ENCODE peak calls at places on chromosomes 3 and 15, in ten cellular contexts. E, I, Z, R, C, B, W, F, Q and P are unnamed samples.

GRCh38 chr15:98684441-98684840 is 36.1 kb downstream of the IGF1R start:
- DNase-seq in E (no peak), I (no peak), Z (peak), R (peak), C (no peak), B (peak), W (peak), F (no peak), Q (no peak), P (no peak)

GRCh38 chr3:126921425-126921824 is 61.5 kb upstream of the PLXNA1 start:
- DNase-seq in E (no peak), I (no peak), Z (no peak), R (no peak), C (no peak), B (no peak), W (no peak), F (no peak), Q (no peak), P (no peak)

GRCh38 chr3:87873136-87873535 is 185.7 kb downstream of the CGGBP1 start:
- DNase-seq in E (no peak), I (no peak), Z (no peak), R (peak), C (no peak), B (peak), W (no peak), F (no peak), Q (no peak), P (no peak)

GRCh38 chr3:58531956-58532355 is 5.0 kb downstream of the ACOX2 start:
- DNase-seq in E (no peak), I (peak), Z (peak), R (peak), C (no peak), B (no peak), W (no peak), F (no peak), Q (no peak), P (no peak)

GRCh38 chr15:61099030-61099800 is 129.9 kb downstream of the RORA start:
- DNase-seq in E (no peak), I (no peak), Z (no peak), R (peak), C (no peak), B (no peak), W (no peak), F (no peak), Q (no peak), P (no peak)

GRCh38 chr3:42739401-42740158 is 33.5 kb downstream of the CCDC13 start:
- DNase-seq in E (peak), I (no peak), Z (no peak), R (no peak), C (no peak), B (no peak), W (no peak), F (peak), Q (no peak), P (no peak)

GRCh38 chr3:182364323-182364722 is 429.0 kb upstream of the ATP11B start:
- DNase-seq in E (no peak), I (no peak), Z (no peak), R (no peak), C (no peak), B (no peak), W (no peak), F (no peak), Q (no peak), P (no peak)

GRCh38 chr3:173004681-173005080 is 136.4 kb downstream of the SPATA16 start:
- DNase-seq in E (no peak), I (no peak), Z (no peak), R (no peak), C (no peak), B (no peak), W (no peak), F (no peak), Q (no peak), P (no peak)

GRCh38 chr3:98259707-98260106 is 4.3 kb upstream of the OR5H6 start:
- DNase-seq in E (no peak), I (no peak), Z (no peak), R (peak), C (no peak), B (no peak), W (no peak), F (no peak), Q (no peak), P (no peak)

GRCh38 chr3:172987268-172987667 is 153.8 kb downstream of the SPATA16 start:
- DNase-seq in E (no peak), I (no peak), Z (peak), R (peak), C (no peak), B (no peak), W (no peak), F (no peak), Q (no peak), P (no peak)

GRCh38 chr3:101574388-101575156 is 592 bp downstream of the PCNP start:
- DNase-seq in E (peak), I (no peak), Z (no peak), R (peak), C (no peak), B (peak), W (peak), F (peak), Q (peak), P (no peak)

GRCh38 chr3:125055913-125056705 is at the start of gene HEG1:
- DNase-seq in E (peak), I (peak), Z (peak), R (peak), C (peak), B (peak), W (no peak), F (peak), Q (peak), P (no peak)

GRCh38 chr3:23640472-23641146 is 165.1 kb upstream of the UBE2E1 start:
- DNase-seq in E (no peak), I (no peak), Z (no peak), R (no peak), C (no peak), B (no peak), W (no peak), F (no peak), Q (no peak), P (no peak)

GRCh38 chr15:77420610-77421369 is at the start of gene HMG20A:
- DNase-seq in E (no peak), I (peak), Z (peak), R (peak), C (peak), B (peak), W (peak), F (peak), Q (peak), P (no peak)

GRCh38 chr15:25183581-25184330 is 229.0 kb downstream of the SNRPN start:
- DNase-seq in E (peak), I (no peak), Z (no peak), R (no peak), C (peak), B (no peak), W (no peak), F (no peak), Q (no peak), P (no peak)

GRCh38 chr15:68444336-68444735 is 12.4 kb upstream of the ITGA11 start:
- DNase-seq in E (no peak), I (no peak), Z (no peak), R (no peak), C (no peak), B (no peak), W (no peak), F (no peak), Q (no peak), P (no peak)

GRCh38 chr15:73324496-73325170 is 44.1 kb downstream of the HCN4 start:
- DNase-seq in E (no peak), I (no peak), Z (no peak), R (no peak), C (no peak), B (no peak), W (no peak), F (no peak), Q (no peak), P (no peak)

GRCh38 chr3:45498532-45498931 is 96.0 kb upstream of the LIMD1 start:
- DNase-seq in E (no peak), I (no peak), Z (no peak), R (no peak), C (no peak), B (no peak), W (no peak), F (no peak), Q (no peak), P (no peak)

GRCh38 chr15:60083318-60083717 is 79.2 kb downstream of the FOXB1 start:
- DNase-seq in E (no peak), I (no peak), Z (no peak), R (no peak), C (no peak), B (no peak), W (no peak), F (no peak), Q (no peak), P (no peak)

GRCh38 chr15:40536501-40536900 is 28.3 kb downstream of the CCDC32 start:
- DNase-seq in E (no peak), I (no peak), Z (no peak), R (peak), C (no peak), B (no peak), W (no peak), F (no peak), Q (no peak), P (no peak)

GRCh38 chr3:123286308-123287023 is 84.7 kb downstream of the SEC22A start:
- DNase-seq in E (no peak), I (peak), Z (peak), R (peak), C (no peak), B (no peak), W (peak), F (peak), Q (peak), P (peak)

GRCh38 chr3:150145659-150146058 is 175.0 kb upstream of the PFN2 start:
- DNase-seq in E (no peak), I (no peak), Z (no peak), R (no peak), C (no peak), B (no peak), W (no peak), F (no peak), Q (no peak), P (no peak)

GRCh38 chr3:139653582-139653981 is 24.2 kb downstream of the NMNAT3 start:
- DNase-seq in E (no peak), I (no peak), Z (peak), R (no peak), C (no peak), B (no peak), W (no peak), F (no peak), Q (no peak), P (no peak)

GRCh38 chr3:151213881-151214280 is 10.9 kb upstream of the GPR171 start:
- DNase-seq in E (no peak), I (no peak), Z (no peak), R (no peak), C (no peak), B (no peak), W (no peak), F (no peak), Q (no peak), P (no peak)

GRCh38 chr15:71103102-71103676 is 12.1 kb upstream of the THSD4 start:
- DNase-seq in E (no peak), I (no peak), Z (peak), R (peak), C (no peak), B (no peak), W (no peak), F (peak), Q (no peak), P (no peak)

GRCh38 chr15:49990835-49991540 is 128.0 kb downstream of the ATP8B4 start:
- DNase-seq in E (no peak), I (no peak), Z (no peak), R (peak), C (no peak), B (peak), W (no peak), F (no peak), Q (no peak), P (no peak)

GRCh38 chr15:99424978-99425665 is 140.7 kb upstream of the MEF2A start:
- DNase-seq in E (peak), I (peak), Z (peak), R (peak), C (no peak), B (no peak), W (peak), F (peak), Q (peak), P (no peak)

GRCh38 chr15:99443768-99444446 is 121.9 kb upstream of the MEF2A start:
- DNase-seq in E (no peak), I (peak), Z (no peak), R (no peak), C (no peak), B (no peak), W (no peak), F (no peak), Q (peak), P (no peak)

GRCh38 chr3:126451511-126451910 is 24.2 kb downstream of the ZXDC start:
- DNase-seq in E (no peak), I (no peak), Z (no peak), R (no peak), C (no peak), B (no peak), W (no peak), F (no peak), Q (no peak), P (no peak)

GRCh38 chr3:100216713-100217112 is 44.1 kb upstream of the TBC1D23 start:
- DNase-seq in E (no peak), I (no peak), Z (no peak), R (peak), C (no peak), B (no peak), W (no peak), F (no peak), Q (no peak), P (no peak)

GRCh38 chr3:3200632-3201212 is 21.2 kb upstream of the CRBN start:
- DNase-seq in E (no peak), I (peak), Z (peak), R (peak), C (no peak), B (peak), W (peak), F (peak), Q (no peak), P (peak)

GRCh38 chr3:72134989-72135451 is 350.1 kb upstream of the PROK2 start:
- DNase-seq in E (no peak), I (peak), Z (no peak), R (no peak), C (no peak), B (no peak), W (no peak), F (no peak), Q (no peak), P (no peak)

GRCh38 chr15:63900306-63900705 is 66.6 kb upstream of the HERC1 start:
- DNase-seq in E (no peak), I (no peak), Z (no peak), R (no peak), C (no peak), B (no peak), W (no peak), F (no peak), Q (no peak), P (no peak)

GRCh38 chr3:157475921-157476395 is 27.3 kb downstream of the VEPH1 start:
- DNase-seq in E (no peak), I (no peak), Z (no peak), R (peak), C (no peak), B (peak), W (peak), F (no peak), Q (no peak), P (no peak)